ENCODE peak calls at places on chromosomes 2 and 18, in four cellular contexts. O is DND-41, D is GM13976, K is GM06990. M is an unnamed sample.

GRCh38 chr2:19358242-19359020 is at the start of gene OSR1:
- DNase-seq in O (no peak), D (peak; percentile 49), K (no peak), M (peak; percentile 94)

GRCh38 chr2:224945134-224945533 is 97.1 kb downstream of the DOCK10 start:
- DNase-seq in O (no peak), D (no peak), K (no peak), M (no peak)

GRCh38 chr2:142723236-142723635 is 154.2 kb upstream of the KYNU start:
- DNase-seq in O (no peak), D (no peak), K (peak; percentile 49), M (no peak)

GRCh38 chr18:45197526-45197970 is 417.7 kb upstream of the SLC14A2 start:
- DNase-seq in O (no peak), D (peak; percentile 52), K (peak; percentile 77), M (no peak)

GRCh38 chr18:58562146-58562998 is 66.5 kb downstream of the ALPK2 start:
- DNase-seq in O (no peak), D (no peak), K (no peak), M (no peak)

GRCh38 chr18:40168026-40168425 is 1787.0 kb upstream of the PIK3C3 start:
- DNase-seq in O (no peak), D (no peak), K (no peak), M (no peak)

GRCh38 chr2:106104332-106105062 is 89.6 kb downstream of the UXS1 start:
- DNase-seq in O (peak; percentile 66), D (peak; percentile 82), K (no peak), M (no peak)

GRCh38 chr18:48161911-48162698 is 231.6 kb upstream of the SMAD2 start:
- DNase-seq in O (peak; percentile 23), D (no peak), K (no peak), M (no peak)

GRCh38 chr2:106890611-106891010 is 4.6 kb upstream of the ST6GAL2 start:
- DNase-seq in O (no peak), D (no peak), K (no peak), M (no peak)

GRCh38 chr2:201250741-201251140 is 9.6 kb upstream of the CASP8 start:
- DNase-seq in O (no peak), D (no peak), K (no peak), M (no peak)

GRCh38 chr18:13136056-13136688 is 82.4 kb upstream of the LDLRAD4 start:
- DNase-seq in O (peak; percentile 73), D (peak; percentile 58), K (peak; percentile 36), M (peak; percentile 85)

GRCh38 chr2:166375205-166375735 is 474 bp downstream of the SCN9A start:
- DNase-seq in O (no peak), D (no peak), K (no peak), M (no peak)

GRCh38 chr2:102114851-102115497 is 27.6 kb upstream of the IL1R1 start:
- DNase-seq in O (no peak), D (no peak), K (no peak), M (no peak)

GRCh38 chr2:29080886-29081743 is 6.8 kb upstream of the PCARE start:
- DNase-seq in O (no peak), D (no peak), K (no peak), M (no peak)

GRCh38 chr2:33336036-33336625 is 140.3 kb upstream of the RASGRP3 start:
- DNase-seq in O (no peak), D (no peak), K (no peak), M (no peak)

GRCh38 chr2:16218161-16218560 is 277.8 kb downstream of the MYCN start:
- DNase-seq in O (no peak), D (no peak), K (no peak), M (no peak)

GRCh38 chr2:223868005-223868404 is 30.6 kb upstream of the AP1S3 start:
- DNase-seq in O (peak; percentile 39), D (no peak), K (no peak), M (no peak)

GRCh38 chr2:152950125-152950524 is 231.7 kb downstream of the ARL6IP6 start:
- DNase-seq in O (peak; percentile 5), D (no peak), K (no peak), M (no peak)

GRCh38 chr18:11393486-11393885 is 215.9 kb upstream of the SLC35G4 start:
- DNase-seq in O (no peak), D (no peak), K (no peak), M (no peak)

GRCh38 chr2:102366406-102367112 is 11.0 kb downstream of the IL18R1 start:
- DNase-seq in O (no peak), D (peak; percentile 37), K (peak; percentile 77), M (no peak)

GRCh38 chr18:475202-475624 is 25.3 kb downstream of the COLEC12 start:
- DNase-seq in O (no peak), D (no peak), K (no peak), M (no peak)

GRCh38 chr18:46950064-46950656 is 32.8 kb downstream of the KATNAL2 start:
- DNase-seq in O (no peak), D (peak; percentile 41), K (no peak), M (no peak)

GRCh38 chr18:8703781-8704301 is 1.5 kb upstream of the MTCL1 start:
- DNase-seq in O (no peak), D (peak; percentile 26), K (no peak), M (no peak)

GRCh38 chr2:229282758-229283546 is 11.9 kb upstream of the PID1 start:
- DNase-seq in O (no peak), D (no peak), K (no peak), M (no peak)

GRCh38 chr2:59237311-59237710 is 996.2 kb upstream of the FANCL start:
- DNase-seq in O (no peak), D (no peak), K (no peak), M (no peak)

GRCh38 chr2:19898592-19899329 is 3.0 kb downstream of the TTC32 start:
- DNase-seq in O (no peak), D (no peak), K (no peak), M (no peak)

GRCh38 chr2:1321297-1321696 is 92.0 kb upstream of the TPO start:
- DNase-seq in O (no peak), D (no peak), K (no peak), M (no peak)

GRCh38 chr18:62505669-62506494 is 16.9 kb upstream of the ZCCHC2 start:
- DNase-seq in O (peak; percentile 36), D (peak; percentile 80), K (peak; percentile 57), M (peak; percentile 30)

DNA sequence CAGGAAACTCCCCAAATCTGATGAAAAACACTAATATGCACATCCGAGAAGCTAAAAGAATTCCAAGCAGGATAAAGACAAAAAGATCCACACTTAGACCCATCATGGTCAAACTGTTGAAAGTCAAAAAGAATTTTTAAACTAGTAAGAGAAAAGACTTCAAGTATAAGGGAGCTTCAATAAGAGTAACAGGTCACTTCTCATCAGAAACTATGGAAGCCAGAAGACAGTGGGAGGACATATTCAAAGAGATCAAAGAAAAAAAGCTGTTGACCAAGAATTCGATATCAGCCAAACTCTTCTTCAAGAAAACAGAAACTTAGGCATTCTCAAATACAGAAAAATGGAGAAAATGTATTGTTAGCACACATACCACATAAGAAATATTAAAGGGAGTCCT is 50.4 kb downstream of the ZC3H8 start:
- DNase-seq in O (no peak), D (no peak), K (no peak), M (no peak)
- TF ChIP-seq CTCF in O (no peak), D (no peak), K (no peak), M (no peak)

GRCh38 chr2:191791953-191792560 is 54.8 kb downstream of the CAVIN2 start:
- DNase-seq in O (no peak), D (no peak), K (no peak), M (no peak)
- TF ChIP-seq CTCF in O (no peak), D (no peak), K (no peak), M (no peak)

DNA sequence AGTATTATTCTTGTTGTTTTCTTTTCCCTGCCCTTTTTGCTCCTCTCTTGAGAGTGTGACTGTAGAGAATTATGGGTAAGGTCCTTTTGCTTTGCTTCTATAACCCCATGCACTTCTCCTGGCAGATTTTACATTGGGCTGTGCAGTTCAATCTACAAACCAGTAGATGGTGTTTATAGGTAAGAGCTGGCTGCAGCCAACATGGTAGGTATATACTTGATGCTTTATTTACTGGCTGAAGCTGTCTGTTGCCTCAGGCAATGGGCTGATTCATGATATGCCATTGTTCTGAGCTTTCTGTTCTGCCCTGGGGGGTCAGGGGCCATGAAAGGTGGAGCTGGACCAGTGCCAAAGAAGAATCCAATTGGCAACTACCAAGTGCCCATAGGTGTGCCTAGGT is 48.3 kb upstream of the MYL1 start:
- DNase-seq in O (no peak), D (no peak), K (no peak), M (no peak)
- TF ChIP-seq CTCF in O (peak; percentile 16), D (no peak), K (peak; percentile 32), M (peak; percentile 30)

GRCh38 chr2:122528061-122528460 is 772.6 kb downstream of the TSN start:
- DNase-seq in O (no peak), D (no peak), K (no peak), M (no peak)

GRCh38 chr2:122530812-122531211 is 775.4 kb downstream of the TSN start:
- DNase-seq in O (no peak), D (peak; percentile 62), K (peak; percentile 15), M (no peak)

GRCh38 chr2:122535960-122536517 is 780.6 kb downstream of the TSN start:
- DNase-seq in O (no peak), D (no peak), K (no peak), M (no peak)

GRCh38 chr2:122528958-122529670 is 773.7 kb downstream of the TSN start:
- DNase-seq in O (no peak), D (no peak), K (no peak), M (no peak)

GRCh38 chr2:122531803-122532344 is 776.4 kb downstream of the TSN start:
- DNase-seq in O (no peak), D (no peak), K (no peak), M (no peak)
- TF ChIP-seq CTCF in O (peak; percentile 39), D (peak; percentile 11), K (peak; percentile 50), M (peak; percentile 39)

GRCh38 chr2:182522930-182523541 is 96.2 kb upstream of the PDE1A start:
- DNase-seq in O (no peak), D (no peak), K (no peak), M (no peak)
- TF ChIP-seq CTCF in O (no peak), D (no peak), K (no peak), M (no peak)

GRCh38 chr2:217799553-217800432 is 203.0 kb downstream of the TNS1 start:
- DNase-seq in O (no peak), D (no peak), K (no peak), M (no peak)

GRCh38 chr2:217801711-217802110 is 201.1 kb downstream of the TNS1 start:
- DNase-seq in O (no peak), D (no peak), K (no peak), M (no peak)

GRCh38 chr2:217800433-217801114 is 202.2 kb downstream of the TNS1 start:
- DNase-seq in O (no peak), D (no peak), K (no peak), M (no peak)

GRCh38 chr2:217802261-217802660 is 200.5 kb downstream of the TNS1 start:
- DNase-seq in O (no peak), D (no peak), K (no peak), M (no peak)

GRCh38 chr2:217801115-217801531 is 201.7 kb downstream of the TNS1 start:
- DNase-seq in O (no peak), D (no peak), K (no peak), M (no peak)
- TF ChIP-seq CTCF in O (no peak), D (no peak), K (no peak), M (no peak)

GRCh38 chr18:63949068-63949737 is at the start of gene HMSD:
- DNase-seq in O (no peak), D (peak; percentile 86), K (peak; percentile 89), M (no peak)

GRCh38 chr18:63947051-63947790 is 1.9 kb upstream of the HMSD start:
- DNase-seq in O (no peak), D (no peak), K (no peak), M (no peak)

GRCh38 chr18:63956755-63957154 is 7.7 kb downstream of the HMSD start:
- DNase-seq in O (no peak), D (no peak), K (no peak), M (no peak)

GRCh38 chr18:63953811-63954210 is 4.7 kb downstream of the HMSD start:
- DNase-seq in O (no peak), D (no peak), K (no peak), M (no peak)

GRCh38 chr18:63951302-63951705 is 2.2 kb downstream of the HMSD start:
- DNase-seq in O (no peak), D (peak; percentile 47), K (no peak), M (no peak)
- TF ChIP-seq CTCF in O (peak; percentile 6), D (no peak), K (peak; percentile 43), M (peak; percentile 50)

M was measured in chondrocyte.